ENCODE peak calls at places on chromosomes 13 and 19, in eight cellular contexts. One of them, this sample, is unnamed.

GRCh38 chr19:42081584-42082258 is 5.8 kb downstream of the ZNF574 start:
- DNase-seq in naive thymus-derived CD4-positive, alpha-beta T cell: no peak
- DNase-seq in natural killer cell: no peak
- DNase-seq in stomach: no peak
- DNase-seq in LoVo: no peak
- DNase-seq in CD8-positive, alpha-beta memory T cell: no peak
- DNase-seq in astrocyte of the spinal cord: peak
- DNase-seq in stimulated activated CD4-positive, alpha-beta T cell treated with anti-CD3 and anti-CD28 coated beads, Interleukin-1b, Interleukin-23, amount 100 ng/mL, for 1 hour: no peak
- DNase-seq in this sample: peak

GRCh38 chr13:99416411-99417121 is 84.7 kb upstream of the TM9SF2 start:
- DNase-seq in stimulated activated CD4-positive, alpha-beta T cell treated with anti-CD3 and anti-CD28 coated beads, Interleukin-1b, Interleukin-23, amount 100 ng/mL, for 1 hour: no peak
- DNase-seq in LoVo: no peak
- DNase-seq in natural killer cell: peak
- DNase-seq in naive thymus-derived CD4-positive, alpha-beta T cell: no peak
- DNase-seq in astrocyte of the spinal cord: no peak
- DNase-seq in CD8-positive, alpha-beta memory T cell: no peak
- DNase-seq in stomach: peak
- DNase-seq in this sample: no peak

GRCh38 chr19:15195987-15196682 is 4.7 kb downstream of the NOTCH3 start:
- DNase-seq in CD8-positive, alpha-beta memory T cell: no peak
- DNase-seq in naive thymus-derived CD4-positive, alpha-beta T cell: no peak
- DNase-seq in astrocyte of the spinal cord: no peak
- DNase-seq in natural killer cell: no peak
- DNase-seq in stimulated activated CD4-positive, alpha-beta T cell treated with anti-CD3 and anti-CD28 coated beads, Interleukin-1b, Interleukin-23, amount 100 ng/mL, for 1 hour: no peak
- DNase-seq in LoVo: peak
- DNase-seq in stomach: peak
- DNase-seq in this sample: no peak

GRCh38 chr19:14432817-14433453 is at the start of gene PKN1:
- DNase-seq in stomach: peak
- DNase-seq in CD8-positive, alpha-beta memory T cell: peak
- DNase-seq in astrocyte of the spinal cord: peak
- DNase-seq in LoVo: peak
- DNase-seq in naive thymus-derived CD4-positive, alpha-beta T cell: peak
- DNase-seq in stimulated activated CD4-positive, alpha-beta T cell treated with anti-CD3 and anti-CD28 coated beads, Interleukin-1b, Interleukin-23, amount 100 ng/mL, for 1 hour: no peak
- DNase-seq in natural killer cell: peak
- DNase-seq in this sample: no peak

GRCh38 chr13:97367427-97367826 is 66.5 kb upstream of the RAP2A start:
- DNase-seq in CD8-positive, alpha-beta memory T cell: no peak
- DNase-seq in LoVo: no peak
- DNase-seq in astrocyte of the spinal cord: peak
- DNase-seq in stomach: no peak
- DNase-seq in stimulated activated CD4-positive, alpha-beta T cell treated with anti-CD3 and anti-CD28 coated beads, Interleukin-1b, Interleukin-23, amount 100 ng/mL, for 1 hour: no peak
- DNase-seq in naive thymus-derived CD4-positive, alpha-beta T cell: no peak
- DNase-seq in natural killer cell: no peak
- DNase-seq in this sample: peak

GRCh38 chr19:18317998-18318800 is 4.7 kb downstream of the LSM4 start:
- DNase-seq in naive thymus-derived CD4-positive, alpha-beta T cell: peak
- DNase-seq in astrocyte of the spinal cord: no peak
- DNase-seq in stomach: peak
- DNase-seq in stimulated activated CD4-positive, alpha-beta T cell treated with anti-CD3 and anti-CD28 coated beads, Interleukin-1b, Interleukin-23, amount 100 ng/mL, for 1 hour: no peak
- DNase-seq in CD8-positive, alpha-beta memory T cell: peak
- DNase-seq in natural killer cell: peak
- DNase-seq in LoVo: no peak
- DNase-seq in this sample: no peak

GRCh38 chr19:19619121-19619848 is 798 bp upstream of the PBX4 start:
- DNase-seq in naive thymus-derived CD4-positive, alpha-beta T cell: no peak
- DNase-seq in natural killer cell: no peak
- DNase-seq in astrocyte of the spinal cord: no peak
- DNase-seq in CD8-positive, alpha-beta memory T cell: no peak
- DNase-seq in stimulated activated CD4-positive, alpha-beta T cell treated with anti-CD3 and anti-CD28 coated beads, Interleukin-1b, Interleukin-23, amount 100 ng/mL, for 1 hour: no peak
- DNase-seq in stomach: no peak
- DNase-seq in LoVo: no peak
- DNase-seq in this sample: no peak

GRCh38 chr19:48342414-48342738 is 17.0 kb downstream of the EMP3 start:
- DNase-seq in naive thymus-derived CD4-positive, alpha-beta T cell: no peak
- DNase-seq in astrocyte of the spinal cord: no peak
- DNase-seq in stomach: no peak
- DNase-seq in stimulated activated CD4-positive, alpha-beta T cell treated with anti-CD3 and anti-CD28 coated beads, Interleukin-1b, Interleukin-23, amount 100 ng/mL, for 1 hour: no peak
- DNase-seq in natural killer cell: no peak
- DNase-seq in LoVo: no peak
- DNase-seq in CD8-positive, alpha-beta memory T cell: no peak
- DNase-seq in this sample: no peak

GRCh38 chr19:5035817-5036732 is 67.2 kb downstream of the KDM4B start:
- DNase-seq in astrocyte of the spinal cord: no peak
- DNase-seq in CD8-positive, alpha-beta memory T cell: no peak
- DNase-seq in stimulated activated CD4-positive, alpha-beta T cell treated with anti-CD3 and anti-CD28 coated beads, Interleukin-1b, Interleukin-23, amount 100 ng/mL, for 1 hour: no peak
- DNase-seq in natural killer cell: no peak
- DNase-seq in stomach: no peak
- DNase-seq in naive thymus-derived CD4-positive, alpha-beta T cell: no peak
- DNase-seq in LoVo: no peak
- DNase-seq in this sample: no peak

GRCh38 chr13:48574036-48574796 is 41.3 kb upstream of the RCBTB2 start:
- DNase-seq in LoVo: no peak
- DNase-seq in stomach: no peak
- DNase-seq in CD8-positive, alpha-beta memory T cell: no peak
- DNase-seq in natural killer cell: no peak
- DNase-seq in naive thymus-derived CD4-positive, alpha-beta T cell: no peak
- DNase-seq in stimulated activated CD4-positive, alpha-beta T cell treated with anti-CD3 and anti-CD28 coated beads, Interleukin-1b, Interleukin-23, amount 100 ng/mL, for 1 hour: no peak
- DNase-seq in astrocyte of the spinal cord: no peak
- DNase-seq in this sample: no peak

GRCh38 chr13:91346848-91347211 is 657 bp upstream of the MIR17HG start:
- DNase-seq in natural killer cell: no peak
- DNase-seq in LoVo: peak
- DNase-seq in stomach: no peak
- DNase-seq in astrocyte of the spinal cord: peak
- DNase-seq in naive thymus-derived CD4-positive, alpha-beta T cell: peak
- DNase-seq in stimulated activated CD4-positive, alpha-beta T cell treated with anti-CD3 and anti-CD28 coated beads, Interleukin-1b, Interleukin-23, amount 100 ng/mL, for 1 hour: no peak
- DNase-seq in CD8-positive, alpha-beta memory T cell: peak
- DNase-seq in this sample: peak

GRCh38 chr13:99981115-99982020 is at the start of gene ZIC2:
- DNase-seq in naive thymus-derived CD4-positive, alpha-beta T cell: no peak
- DNase-seq in CD8-positive, alpha-beta memory T cell: no peak
- DNase-seq in astrocyte of the spinal cord: peak
- DNase-seq in natural killer cell: no peak
- DNase-seq in stomach: no peak
- DNase-seq in stimulated activated CD4-positive, alpha-beta T cell treated with anti-CD3 and anti-CD28 coated beads, Interleukin-1b, Interleukin-23, amount 100 ng/mL, for 1 hour: no peak
- DNase-seq in LoVo: peak
- DNase-seq in this sample: peak

GRCh38 chr19:29841559-29842367 is 30.0 kb downstream of the CCNE1 start:
- DNase-seq in naive thymus-derived CD4-positive, alpha-beta T cell: no peak
- DNase-seq in stimulated activated CD4-positive, alpha-beta T cell treated with anti-CD3 and anti-CD28 coated beads, Interleukin-1b, Interleukin-23, amount 100 ng/mL, for 1 hour: no peak
- DNase-seq in astrocyte of the spinal cord: peak
- DNase-seq in natural killer cell: no peak
- DNase-seq in stomach: no peak
- DNase-seq in CD8-positive, alpha-beta memory T cell: no peak
- DNase-seq in LoVo: no peak
- DNase-seq in this sample: peak

GRCh38 chr13:65966991-65967451 is 1263.1 kb downstream of the PCDH9 start:
- DNase-seq in CD8-positive, alpha-beta memory T cell: no peak
- DNase-seq in stimulated activated CD4-positive, alpha-beta T cell treated with anti-CD3 and anti-CD28 coated beads, Interleukin-1b, Interleukin-23, amount 100 ng/mL, for 1 hour: no peak
- DNase-seq in LoVo: peak
- DNase-seq in astrocyte of the spinal cord: peak
- DNase-seq in natural killer cell: no peak
- DNase-seq in stomach: no peak
- DNase-seq in naive thymus-derived CD4-positive, alpha-beta T cell: no peak
- DNase-seq in this sample: peak

GRCh38 chr19:48596679-48597465 is 9.7 kb upstream of the SPACA4 start:
- DNase-seq in stomach: no peak
- DNase-seq in astrocyte of the spinal cord: no peak
- DNase-seq in CD8-positive, alpha-beta memory T cell: peak
- DNase-seq in LoVo: no peak
- DNase-seq in stimulated activated CD4-positive, alpha-beta T cell treated with anti-CD3 and anti-CD28 coated beads, Interleukin-1b, Interleukin-23, amount 100 ng/mL, for 1 hour: no peak
- DNase-seq in naive thymus-derived CD4-positive, alpha-beta T cell: no peak
- DNase-seq in natural killer cell: no peak
- DNase-seq in this sample: no peak

GRCh38 chr13:75021151-75021550 is 460.8 kb downstream of the TBC1D4 start:
- DNase-seq in stimulated activated CD4-positive, alpha-beta T cell treated with anti-CD3 and anti-CD28 coated beads, Interleukin-1b, Interleukin-23, amount 100 ng/mL, for 1 hour: no peak
- DNase-seq in astrocyte of the spinal cord: no peak
- DNase-seq in naive thymus-derived CD4-positive, alpha-beta T cell: no peak
- DNase-seq in LoVo: no peak
- DNase-seq in natural killer cell: no peak
- DNase-seq in CD8-positive, alpha-beta memory T cell: no peak
- DNase-seq in stomach: no peak
- DNase-seq in this sample: no peak